ENCODE peak calls at places on chromosomes 6 and 20, in six cellular contexts. R is H9, J is A549, K is transverse colon, D is RWPE1, H is pancreas. I is an unnamed sample.

GRCh38 chr20:36543187-36544133 is 2.1 kb downstream of the MYL9 start:
- DNase-seq in R (no peak), J (no peak), K (peak; percentile 60), D (no peak), H (no peak), I (no peak)

GRCh38 chr20:7879883-7880282 is 60.4 kb downstream of the HAO1 start:
- DNase-seq in R (no peak), J (peak; percentile 4), K (no peak), D (no peak), H (no peak), I (no peak)

GRCh38 chr20:1894951-1895673 is at the start of gene SIRPA:
- DNase-seq in R (peak; percentile 48), J (peak; percentile 43), K (peak; percentile 49), D (peak; percentile 95), H (peak; percentile 52), I (no peak)

GRCh38 chr20:38725959-38726848 is 1.9 kb downstream of the SLC32A1 start:
- DNase-seq in R (peak; percentile 93), J (peak; percentile 54), K (peak; percentile 29), D (peak; percentile 69), H (no peak), I (no peak)

GRCh38 chr20:32622585-32623468 is 37.7 kb upstream of the NOL4L start:
- DNase-seq in R (no peak), J (no peak), K (no peak), D (no peak), H (no peak), I (no peak)

GRCh38 chr6:56359201-56359899 is 112.0 kb upstream of the COL21A1 start:
- DNase-seq in R (peak; percentile 58), J (peak; percentile 68), K (peak; percentile 66), D (peak; percentile 78), H (peak; percentile 52), I (peak; percentile 41)

GRCh38 chr6:110509617-110510231 is 33.3 kb upstream of the SLC22A16 start:
- DNase-seq in R (no peak), J (peak; percentile 66), K (no peak), D (peak; percentile 59), H (no peak), I (peak; percentile 63)

GRCh38 chr6:28281288-28282064 is at the start of gene PGBD1:
- DNase-seq in R (peak; percentile 88), J (peak; percentile 83), K (peak; percentile 71), D (peak; percentile 70), H (peak; percentile 56), I (peak; percentile 45)

GRCh38 chr6:107064579-107065065 is 36.6 kb downstream of the MTRES1 start:
- DNase-seq in R (no peak), J (no peak), K (peak; percentile 20), D (no peak), H (peak; percentile 33), I (peak; percentile 35)

GRCh38 chr6:91273729-91274128 is 686.9 kb upstream of the MAP3K7 start:
- DNase-seq in R (peak; percentile 26), J (no peak), K (no peak), D (no peak), H (no peak), I (no peak)

GRCh38 chr6:2244261-2245102 is 923 bp downstream of the GMDS start:
- DNase-seq in R (no peak), J (no peak), K (no peak), D (peak; percentile 15), H (no peak), I (no peak)

GRCh38 chr6:4358414-4359107 is 223.2 kb upstream of the ECI2 start:
- DNase-seq in R (peak; percentile 85), J (peak; percentile 99), K (peak; percentile 88), D (peak; percentile 96), H (peak; percentile 91), I (peak; percentile 98)

GRCh38 chr6:163414367-163415175 is at the start of gene QKI:
- DNase-seq in R (peak; percentile 58), J (peak; percentile 66), K (peak; percentile 78), D (peak; percentile 34), H (peak; percentile 86), I (peak; percentile 73)

GRCh38 chr20:49937023-49937929 is 1.1 kb downstream of the RNF114 start:
- DNase-seq in R (no peak), J (no peak), K (peak; percentile 42), D (peak; percentile 54), H (peak; percentile 35), I (peak; percentile 79)

GRCh38 chr20:25486377-25486776 is 78.9 kb downstream of the GINS1 start:
- DNase-seq in R (no peak), J (no peak), K (no peak), D (no peak), H (no peak), I (no peak)

GRCh38 chr20:55586626-55587025 is 418.7 kb downstream of the CBLN4 start:
- DNase-seq in R (no peak), J (no peak), K (no peak), D (no peak), H (no peak), I (no peak)

GRCh38 chr6:11042025-11042749 is 1.9 kb downstream of the ELOVL2 start:
- DNase-seq in R (no peak), J (no peak), K (no peak), D (no peak), H (no peak), I (no peak)

GRCh38 chr20:58889334-58890072 is 37.0 kb downstream of the GNAS start:
- DNase-seq in R (no peak), J (no peak), K (no peak), D (no peak), H (no peak), I (peak; percentile 17)

GRCh38 chr6:38935051-38935450 is 113.5 kb upstream of the GLP1R start:
- DNase-seq in R (no peak), J (no peak), K (no peak), D (no peak), H (no peak), I (no peak)

GRCh38 chr6:151291145-151292055 is 51.6 kb downstream of the AKAP12 start:
- DNase-seq in R (peak; percentile 40), J (no peak), K (peak; percentile 51), D (no peak), H (no peak), I (no peak)

GRCh38 chr20:25054995-25055629 is 2.8 kb downstream of the ACSS1 start:
- DNase-seq in R (no peak), J (no peak), K (peak; percentile 13), D (peak; percentile 50), H (no peak), I (no peak)

GRCh38 chr6:35327349-35328027 is 14.9 kb upstream of the PPARD start:
- DNase-seq in R (peak; percentile 79), J (peak; percentile 55), K (peak; percentile 76), D (peak; percentile 69), H (peak; percentile 53), I (peak; percentile 44)

GRCh38 chr6:101544286-101544685 is 150.8 kb downstream of the GRIK2 start:
- DNase-seq in R (no peak), J (no peak), K (no peak), D (peak; percentile 31), H (no peak), I (no peak)

GRCh38 chr20:32877507-32877906 is 18.8 kb downstream of the EFCAB8 start:
- DNase-seq in R (no peak), J (no peak), K (no peak), D (no peak), H (no peak), I (no peak)

GRCh38 chr6:145028144-145028818 is 707.0 kb downstream of the EPM2A start:
- DNase-seq in R (no peak), J (peak; percentile 57), K (no peak), D (peak; percentile 40), H (no peak), I (peak; percentile 19)

GRCh38 chr20:35564905-35565304 is 23.0 kb downstream of the ERGIC3 start:
- DNase-seq in R (no peak), J (no peak), K (no peak), D (no peak), H (no peak), I (no peak)

GRCh38 chr6:37517411-37517812 is 17.7 kb upstream of the CCDC167 start:
- DNase-seq in R (no peak), J (no peak), K (peak; percentile 31), D (no peak), H (no peak), I (no peak)

GRCh38 chr20:15618912-15619311 is 954.3 kb downstream of the KIF16B start:
- DNase-seq in R (no peak), J (no peak), K (no peak), D (no peak), H (no peak), I (no peak)

GRCh38 chr20:3820901-3821727 is 767 bp downstream of the AP5S1 start:
- DNase-seq in R (no peak), J (no peak), K (no peak), D (no peak), H (no peak), I (no peak)

GRCh38 chr20:3815703-3816315 is 4.5 kb upstream of the AP5S1 start:
- DNase-seq in R (no peak), J (no peak), K (no peak), D (no peak), H (no peak), I (no peak)

GRCh38 chr20:3820048-3820900 is at the start of gene AP5S1:
- DNase-seq in R (peak; percentile 98), J (peak; percentile 99), K (peak; percentile 98), D (peak; percentile 91), H (peak; percentile 97), I (peak; percentile 95)

GRCh38 chr20:3819413-3820047 is 817 bp upstream of the AP5S1 start:
- DNase-seq in R (no peak), J (no peak), K (no peak), D (no peak), H (no peak), I (no peak)

GRCh38 chr20:3818155-3819151 is 1.9 kb upstream of the AP5S1 start:
- DNase-seq in R (peak; percentile 87), J (peak; percentile 93), K (peak; percentile 82), D (peak; percentile 58), H (peak; percentile 94), I (peak; percentile 76)
- TF ChIP-seq CTCF in R (peak; percentile 70), J (peak; percentile 79), K (peak; percentile 85), D (peak; percentile 77), H (peak; percentile 57), I (peak; percentile 77)

DNA sequence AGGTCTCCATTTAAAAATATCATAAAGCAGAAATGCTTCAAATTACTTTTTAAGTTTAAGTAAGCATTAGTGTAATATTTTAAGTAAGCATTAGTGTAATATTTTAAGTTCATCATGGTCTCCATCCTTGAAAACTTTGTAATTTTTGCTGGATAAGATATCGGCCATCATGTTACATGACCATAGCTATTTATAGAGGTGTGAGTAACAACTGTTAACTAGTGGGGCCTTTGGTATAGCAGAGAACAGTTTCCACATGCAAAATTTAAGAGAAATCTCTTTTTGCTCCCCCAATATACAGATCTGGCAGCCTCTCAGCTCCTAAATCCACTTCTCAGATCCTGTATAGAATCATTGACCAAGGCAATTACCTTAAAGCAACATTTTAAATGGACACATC is 468 bp downstream of the TRDN start:
- DNase-seq in R (no peak), J (no peak), K (no peak), D (no peak), H (no peak), I (no peak)
- H3K27ac ChIP-seq in R (no peak overlapping the region), J (no peak overlapping the region), K (no peak overlapping the region), D (no peak overlapping the region), H (no peak overlapping the region), I (no peak overlapping the region)

GRCh38 chr20:34475979-34476736 is 40.1 kb upstream of the DYNLRB1 start:
- DNase-seq in R (peak; percentile 45), J (peak; percentile 51), K (peak; percentile 44), D (no peak), H (peak; percentile 28), I (no peak)
- TF ChIP-seq CTCF in R (no peak), J (peak; percentile 84), K (peak; percentile 28), D (peak; percentile 53), H (peak; percentile 32), I (no peak)

GRCh38 chr20:17589161-17589834 is 19.4 kb downstream of the DSTN start:
- DNase-seq in R (no peak), J (no peak), K (no peak), D (no peak), H (no peak), I (no peak)
- H3K27ac ChIP-seq in R (no peak overlapping the region), J (no peak overlapping the region), K (peak overlapping the region; percentile 63), D (peak overlapping the region; percentile 47), H (no peak overlapping the region), I (peak overlapping the region; percentile 6)